ENCODE peak calls at places on chromosomes 6 and 20, in five cellular contexts. F is A549, C is GM12878, P is HepG2, N is K562. H is an unnamed sample.

GRCh38 chr6:88349511-88349910 is 183.4 kb upstream of the CNR1 start:
- DNase-seq in F (no peak), C (no peak), P (no peak), N (no peak), H (no peak)

GRCh38 chr6:32763417-32763816 is at the start of gene HLA-DQB2:
- DNase-seq in F (no peak), C (no peak), P (no peak), N (no peak), H (no peak)

GRCh38 chr6:135280375-135281136 is 99.4 kb downstream of the MYB start:
- DNase-seq in F (no peak), C (no peak), P (no peak), N (no peak), H (no peak)

GRCh38 chr20:60298647-60299046 is 340.4 kb downstream of the CDH26 start:
- DNase-seq in F (no peak), C (no peak), P (no peak), N (no peak), H (no peak)

GRCh38 chr20:15297059-15297875 is 959.9 kb upstream of the FLRT3 start:
- DNase-seq in F (no peak), C (no peak), P (no peak), N (no peak), H (no peak)

GRCh38 chr20:48995599-48995998 is 50.5 kb upstream of the CSE1L start:
- DNase-seq in F (no peak), C (no peak), P (no peak), N (no peak), H (no peak)

GRCh38 chr6:56736804-56737203 is 94.1 kb upstream of the DST start:
- DNase-seq in F (no peak), C (no peak), P (no peak), N (no peak), H (no peak)

GRCh38 chr6:162728177-162728571 is 400 bp downstream of the PACRG start:
- DNase-seq in F (no peak), C (no peak), P (no peak), N (no peak), H (peak; percentile 7)

GRCh38 chr6:167817016-167817415 is 9.7 kb upstream of the AFDN start:
- DNase-seq in F (no peak), C (no peak), P (no peak), N (no peak), H (no peak)
- TF ChIP-seq JUNB in F (no peak), C (no peak), P (no peak), N (no peak), H (no peak)

DNA sequence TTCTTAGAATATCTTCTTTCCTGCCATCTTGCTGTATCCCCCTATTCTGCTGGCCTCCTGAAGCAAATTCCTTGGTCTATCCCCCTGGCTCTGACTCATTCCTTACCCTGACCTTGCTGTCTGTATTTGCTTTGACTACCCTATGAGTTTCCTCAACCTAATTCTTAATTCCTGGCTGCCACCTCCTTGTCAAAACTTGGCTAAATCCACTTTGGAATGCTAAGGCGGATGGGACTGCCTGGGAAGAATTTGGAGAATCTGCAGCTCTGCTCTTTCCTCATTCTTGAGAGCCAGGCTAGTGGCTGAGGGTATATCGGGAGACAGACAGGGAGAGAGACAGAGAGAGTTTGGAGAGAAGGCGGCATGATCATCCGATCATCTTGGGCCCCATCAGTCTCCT is 24.4 kb downstream of the CAP2 start:
- DNase-seq in F (peak; percentile 70), C (no peak), P (no peak), N (no peak), H (peak; percentile 76)
- H3K4me2 ChIP-seq in F (peak overlapping the region; percentile 86), C (no peak overlapping the region), P (no peak overlapping the region), N (no peak overlapping the region), H (no peak overlapping the region)

GRCh38 chr6:37507690-37508421 is 8.2 kb upstream of the CCDC167 start:
- DNase-seq in F (no peak), C (no peak), P (no peak), N (no peak), H (no peak)
- TF ChIP-seq JUNB in F (no peak), C (no peak), P (no peak), N (no peak), H (no peak)

GRCh38 chr6:79062708-79063107 is 15.3 kb downstream of the PHIP start:
- DNase-seq in F (no peak), C (no peak), P (no peak), N (no peak), H (no peak)
- H3K4me2 ChIP-seq in F (no peak overlapping the region), C (no peak overlapping the region), P (no peak overlapping the region), N (no peak overlapping the region), H (no peak overlapping the region)

GRCh38 chr6:170253910-170254269 is 37.0 kb downstream of the DLL1 start:
- DNase-seq in F (no peak), C (no peak), P (no peak), N (no peak), H (no peak)
- TF ChIP-seq JUNB in F (no peak), C (no peak), P (no peak), N (no peak), H (no peak)

GRCh38 chr6:168219167-168219566 is 100.4 kb downstream of the DACT2 start:
- DNase-seq in F (no peak), C (no peak), P (no peak), N (no peak), H (no peak)
- H3K4me2 ChIP-seq in F (no peak overlapping the region), C (no peak overlapping the region), P (no peak overlapping the region), N (no peak overlapping the region), H (no peak overlapping the region)

GRCh38 chr6:140182819-140183218 is 808.4 kb upstream of the CITED2 start:
- DNase-seq in F (no peak), C (no peak), P (no peak), N (no peak), H (no peak)
- TF ChIP-seq JUNB in F (no peak), C (no peak), P (no peak), N (no peak), H (no peak)

GRCh38 chr20:45935416-45936046 is 1.0 kb downstream of the PCIF1 start:
- DNase-seq in F (peak; percentile 19), C (no peak), P (no peak), N (no peak), H (no peak)
- H3K4me2 ChIP-seq in F (peak overlapping the region; percentile 89), C (peak overlapping the region; percentile 79), P (peak overlapping the region; percentile 96), N (peak overlapping the region; percentile 60), H (peak overlapping the region; percentile 80)

GRCh38 chr20:2300002-2300401 is 4.2 kb downstream of the TGM3 start:
- DNase-seq in F (no peak), C (no peak), P (no peak), N (no peak), H (no peak)

GRCh38 chr20:2299301-2299700 is 3.5 kb downstream of the TGM3 start:
- DNase-seq in F (no peak), C (no peak), P (no peak), N (no peak), H (no peak)

GRCh38 chr20:2300420-2300819 is 4.6 kb downstream of the TGM3 start:
- DNase-seq in F (no peak), C (no peak), P (no peak), N (no peak), H (no peak)

GRCh38 chr20:2302369-2302768 is 6.6 kb downstream of the TGM3 start:
- DNase-seq in F (no peak), C (no peak), P (peak; percentile 50), N (peak; percentile 9), H (peak; percentile 15)

DNA sequence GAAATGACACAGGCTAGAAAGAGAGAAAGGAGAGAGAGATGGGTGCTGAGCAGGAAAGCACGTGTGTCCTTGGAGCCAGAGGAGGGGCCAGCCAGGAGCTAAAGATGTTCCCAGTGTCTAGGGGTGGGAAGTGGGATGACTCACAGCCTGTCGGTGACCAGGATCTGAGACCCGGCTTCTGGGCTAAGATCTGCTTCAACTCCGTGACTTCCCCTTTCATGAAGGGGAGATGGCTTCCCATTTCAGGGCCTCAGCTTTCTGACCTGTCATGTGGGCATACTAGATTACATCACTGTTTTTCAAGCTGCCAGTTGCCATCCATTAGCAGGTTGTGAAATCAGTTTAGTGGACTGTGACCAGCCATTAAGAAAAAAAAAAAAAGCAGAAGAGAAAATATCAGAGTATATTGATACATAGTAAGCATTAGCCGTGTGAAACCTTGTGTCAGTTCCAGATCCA is 5.4 kb downstream of the TGM3 start:
- DNase-seq in F (no peak), C (peak; percentile 89), P (peak; percentile 52), N (peak; percentile 29), H (no peak)
- TF ChIP-seq JUNB in F (no peak), C (peak; percentile 44), P (no peak), N (no peak), H (no peak)

H was measured in GM23338.